ENCODE peak calls at places on chromosome 3, in ten cellular contexts. G is suprapubic skin, F is A549, L is GM12878, K is K562, T is lower leg skin, M is stomach, B is thyroid gland, R is prostate gland, Q is uterus. V is an unnamed sample.

GRCh38 chr3:185280572-185281365 is 26.9 kb upstream of the EHHADH start:
- DNase-seq in G (no peak), M (no peak), B (no peak), K (peak; percentile 63), L (peak; percentile 23), Q (no peak), T (no peak), R (no peak), F (peak; percentile 73), V (no peak)

GRCh38 chr3:124691599-124691998 is 38.7 kb upstream of the UMPS start:
- DNase-seq in K (no peak), B (no peak), Q (no peak), M (no peak), G (no peak), R (no peak), T (no peak), F (no peak), L (no peak), V (no peak)

GRCh38 chr3:33980252-33980651 is 181.8 kb downstream of the PDCD6IP start:
- DNase-seq in L (peak; percentile 11), T (no peak), K (no peak), M (no peak), R (peak; percentile 39), B (peak; percentile 2), Q (no peak), G (no peak), F (peak; percentile 94), V (no peak)

GRCh38 chr3:177547953-177548352 is 350.7 kb upstream of the TBL1XR1 start:
- DNase-seq in Q (no peak), F (no peak), R (no peak), T (no peak), B (no peak), K (no peak), L (no peak), G (no peak), M (no peak), V (no peak)

GRCh38 chr3:186760141-186760813 is 23.1 kb upstream of the EIF4A2 start:
- DNase-seq in M (no peak), B (peak; percentile 65), R (no peak), G (no peak), K (no peak), F (no peak), Q (no peak), T (no peak), L (no peak), V (no peak)

GRCh38 chr3:56923546-56924224 is 121.9 kb upstream of the ARHGEF3 start:
- DNase-seq in K (no peak), M (peak; percentile 45), L (no peak), B (peak; percentile 58), T (peak; percentile 34), G (no peak), R (peak; percentile 20), Q (peak; percentile 52), F (peak; percentile 52), V (no peak)

GRCh38 chr3:43632986-43633385 is 11.2 kb upstream of the ANO10 start:
- DNase-seq in F (no peak), T (no peak), G (no peak), M (no peak), R (no peak), L (no peak), K (no peak), B (no peak), Q (no peak), V (no peak)

GRCh38 chr3:54771050-54771449 is 156.8 kb downstream of the LRTM1 start:
- DNase-seq in T (no peak), R (no peak), M (no peak), B (no peak), F (no peak), L (no peak), G (no peak), Q (no peak), K (no peak), V (no peak)

GRCh38 chr3:156665296-156665695 is 9.1 kb upstream of the TIPARP start:
- DNase-seq in B (no peak), R (no peak), F (no peak), L (no peak), M (no peak), G (no peak), K (no peak), T (no peak), Q (no peak), V (no peak)

GRCh38 chr3:125001557-125002413 is 54.0 kb downstream of the HEG1 start:
- DNase-seq in T (no peak), F (no peak), G (no peak), R (no peak), K (no peak), L (no peak), M (no peak), Q (no peak), B (peak; percentile 25), V (no peak)

GRCh38 chr3:148955544-148956346 is 35.6 kb upstream of the GYG1 start:
- DNase-seq in Q (peak; percentile 88), G (no peak), T (peak; percentile 38), M (peak; percentile 39), F (peak; percentile 72), L (no peak), B (peak; percentile 51), R (peak; percentile 67), K (no peak), V (peak; percentile 79)

GRCh38 chr3:69212411-69213160 is 90.2 kb upstream of the LMOD3 start:
- DNase-seq in B (no peak), R (no peak), L (no peak), T (no peak), K (no peak), G (no peak), F (peak; percentile 89), Q (no peak), M (no peak), V (no peak)

GRCh38 chr3:53806182-53807116 is 39.8 kb downstream of the CHDH start:
- DNase-seq in Q (no peak), G (no peak), R (no peak), M (no peak), B (peak; percentile 58), K (no peak), L (peak; percentile 13), F (peak; percentile 17), T (no peak), V (no peak)

GRCh38 chr3:183116051-183116614 is 16.8 kb upstream of the MCCC1 start:
- DNase-seq in F (peak; percentile 48), Q (no peak), R (peak; percentile 39), M (peak; percentile 74), K (peak; percentile 78), B (no peak), L (no peak), G (no peak), T (no peak), V (no peak)
- H3K4me3 ChIP-seq in F (peak overlapping the region; percentile 55), Q (no peak overlapping the region), R (peak overlapping the region; percentile 10), M (peak overlapping the region; percentile 18), K (no peak overlapping the region), B (no peak overlapping the region), L (peak overlapping the region; percentile 45), G (peak overlapping the region; percentile 23), T (no peak overlapping the region), V (no peak overlapping the region)

GRCh38 chr3:149967067-149967685 is 3.5 kb downstream of the PFN2 start:
- DNase-seq in F (peak; percentile 55), B (no peak), G (no peak), T (no peak), M (no peak), Q (no peak), L (no peak), K (peak; percentile 26), R (no peak), V (no peak)

GRCh38 chr3:149970716-149971402 is at the start of gene PFN2:
- DNase-seq in K (peak; percentile 75), R (peak; percentile 65), M (peak; percentile 64), L (no peak), Q (peak; percentile 65), T (no peak), F (peak; percentile 91), B (peak; percentile 77), G (peak; percentile 64), V (peak; percentile 89)

GRCh38 chr3:149969945-149970715 is 565 bp downstream of the PFN2 start:
- DNase-seq in L (peak; percentile 39), Q (peak; percentile 90), R (peak; percentile 85), M (peak; percentile 88), G (peak; percentile 72), T (peak; percentile 49), B (peak; percentile 90), K (peak; percentile 14), F (peak; percentile 88), V (peak; percentile 90)

GRCh38 chr3:149968216-149968615 is 2.5 kb downstream of the PFN2 start:
- DNase-seq in G (no peak), L (no peak), F (peak; percentile 13), R (no peak), B (no peak), K (no peak), T (no peak), M (no peak), Q (no peak), V (no peak)

GRCh38 chr3:149969110-149969944 is 1.4 kb downstream of the PFN2 start:
- DNase-seq in T (peak; percentile 19), L (no peak), B (peak; percentile 68), R (peak; percentile 41), F (peak; percentile 89), K (peak; percentile 25), Q (peak; percentile 49), G (no peak), M (no peak), V (peak; percentile 55)
- TF ChIP-seq POLR2A in T (no peak), L (no peak), B (no peak), R (no peak), F (no peak), K (no peak), Q (no peak), G (no peak), M (no peak), V (no peak)

GRCh38 chr3:151839313-151839631 is 25.4 kb downstream of the AADAC start:
- DNase-seq in F (no peak), T (no peak), M (no peak), Q (no peak), L (no peak), G (no peak), R (no peak), K (no peak), B (no peak), V (no peak)
- H3K4me3 ChIP-seq in F (no peak overlapping the region), T (no peak overlapping the region), M (no peak overlapping the region), Q (no peak overlapping the region), L (no peak overlapping the region), G (no peak overlapping the region), R (no peak overlapping the region), K (no peak overlapping the region), B (no peak overlapping the region), V (no peak overlapping the region)

DNA sequence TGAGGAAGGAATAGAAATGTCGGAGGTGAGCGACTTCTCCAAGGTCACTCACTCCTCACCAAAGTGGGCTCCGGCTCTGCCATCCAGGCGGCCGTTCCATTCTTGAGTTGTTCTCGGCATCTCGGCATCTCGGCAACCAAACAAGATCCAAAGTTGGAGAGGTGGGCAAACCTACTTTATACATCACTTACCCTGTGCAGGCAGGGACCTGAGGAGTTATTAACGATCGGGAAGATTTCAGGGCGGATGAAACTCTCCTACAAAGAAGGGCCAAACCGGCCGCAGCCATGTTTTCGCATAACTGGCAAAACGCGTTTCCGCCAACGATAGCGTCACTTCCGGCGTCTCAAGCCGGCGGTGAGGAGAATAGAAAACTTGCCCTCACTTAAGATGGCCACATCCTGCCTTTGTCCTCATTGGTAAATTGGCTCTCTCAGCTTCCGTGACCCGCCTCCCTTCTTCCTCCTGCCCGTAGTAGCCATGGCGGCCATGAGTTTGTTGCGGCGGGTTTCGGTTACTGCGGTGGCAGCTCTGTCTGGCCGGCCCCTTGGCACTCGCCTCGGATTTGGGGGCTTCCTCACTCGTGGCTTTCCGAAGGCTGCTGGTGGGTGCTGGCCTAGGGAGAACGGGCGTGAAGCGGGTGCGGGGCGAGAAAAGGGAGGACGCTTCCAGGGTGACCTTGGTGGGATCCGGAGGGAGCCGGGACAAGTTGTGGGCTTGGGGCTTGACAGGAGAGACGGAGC is at the start of the genes MRPL47 and NDUFB5:
- DNase-seq in Q (peak; percentile 95), K (peak; percentile 87), L (peak; percentile 90), T (peak; percentile 95), G (peak; percentile 97), B (peak; percentile 96), M (peak; percentile 96), F (peak; percentile 94), R (peak; percentile 96), V (peak; percentile 92)
- TF ChIP-seq POLR2A in Q (peak; percentile 30), K (peak; percentile 94), L (peak; percentile 93), T (no peak), G (peak; percentile 19), B (peak; percentile 11), M (no peak), F (peak; percentile 62), R (peak; percentile 56), V (peak; percentile 75)